ENCODE peak calls at places on chromosomes 6 and 20, in nine cellular contexts. K is mesenchymal stem cell, Q is dorsolateral prefrontal cortex, Y is adrenal gland, M is left ventricle myocardium inferior, N is psoas muscle, P is aorta, E is DND-41, T is neuronal stem cell. Z is an unnamed sample.

GRCh38 chr6:21918666-21919065 is 325.1 kb downstream of the SOX4 start:
- DNase-seq in Q (no peak), N (no peak), Y (no peak), E (no peak), T (no peak), K (no peak), P (no peak), M (no peak), Z (no peak)

GRCh38 chr6:139108378-139108777 is 26.5 kb upstream of the HECA start:
- DNase-seq in Q (peak), E (no peak), P (no peak), N (no peak), Y (peak), T (no peak), M (no peak), K (no peak), Z (no peak)

GRCh38 chr20:54194724-54195438 is 13.0 kb upstream of the PFDN4 start:
- DNase-seq in K (no peak), Y (no peak), M (no peak), N (no peak), E (no peak), T (no peak), P (no peak), Q (no peak), Z (no peak)

GRCh38 chr6:12490904-12491571 is 200.9 kb downstream of the EDN1 start:
- DNase-seq in Y (peak), Q (no peak), M (no peak), T (no peak), K (peak), E (no peak), N (no peak), P (peak), Z (no peak)

GRCh38 chr6:104320896-104321295 is 538.8 kb downstream of the HACE1 start:
- DNase-seq in T (no peak), M (no peak), K (no peak), Q (no peak), N (no peak), E (no peak), Y (no peak), P (no peak), Z (no peak)

GRCh38 chr6:138509371-138509770 is 10.1 kb upstream of the NHSL1 start:
- DNase-seq in Q (no peak), P (peak), Y (peak), N (no peak), E (peak), T (no peak), K (peak), M (peak), Z (peak)

GRCh38 chr6:7999201-7999600 is 65.0 kb downstream of the BLOC1S5 start:
- DNase-seq in Y (no peak), Q (no peak), K (no peak), T (no peak), M (no peak), N (no peak), P (no peak), E (no peak), Z (no peak)

GRCh38 chr20:17971571-17972013 is 2.8 kb downstream of the MGME1 start:
- DNase-seq in Y (no peak), K (peak), P (no peak), Q (no peak), N (no peak), E (no peak), M (no peak), T (no peak), Z (no peak)

GRCh38 chr20:44050925-44051660 is 135.9 kb downstream of the JPH2 start:
- DNase-seq in K (no peak), Y (peak), T (no peak), Q (no peak), E (no peak), N (peak), M (no peak), P (no peak), Z (no peak)

GRCh38 chr20:64261138-64261537 is 5.6 kb downstream of the PCMTD2 start:
- DNase-seq in M (no peak), N (no peak), K (peak), P (no peak), T (no peak), Y (peak), E (no peak), Q (no peak), Z (no peak)

GRCh38 chr6:291148-291696 is 1.1 kb upstream of the DUSP22 start:
- DNase-seq in N (no peak), K (no peak), Y (no peak), M (no peak), T (no peak), Q (no peak), P (no peak), E (no peak), Z (no peak)

GRCh38 chr20:11140359-11140758 is 466.6 kb upstream of the JAG1 start:
- DNase-seq in Q (no peak), Y (no peak), N (no peak), E (no peak), T (no peak), K (peak), P (no peak), M (no peak), Z (no peak)

GRCh38 chr6:40978687-40979289 is 60.2 kb downstream of the UNC5CL start:
- DNase-seq in Y (no peak), N (no peak), E (no peak), P (no peak), K (no peak), Q (no peak), M (no peak), T (no peak), Z (no peak)

GRCh38 chr6:110130362-110130761 is 49.1 kb downstream of the WASF1 start:
- DNase-seq in Y (no peak), M (no peak), K (no peak), N (no peak), E (no peak), P (no peak), T (no peak), Q (no peak), Z (no peak)

GRCh38 chr6:81857812-81858211 is 105.3 kb upstream of the TENT5A start:
- DNase-seq in M (no peak), K (no peak), Y (no peak), Q (no peak), P (no peak), N (no peak), T (no peak), E (no peak), Z (no peak)

GRCh38 chr20:6766433-6766832 is 1.1 kb upstream of the BMP2 start:
- DNase-seq in N (no peak), P (no peak), Q (no peak), K (no peak), E (no peak), T (no peak), M (no peak), Y (no peak), Z (no peak)

GRCh38 chr6:53587291-53587690 is 42.4 kb upstream of the GCLC start:
- DNase-seq in P (no peak), M (no peak), T (no peak), Y (no peak), E (no peak), N (no peak), K (no peak), Q (no peak), Z (no peak)

GRCh38 chr6:87832025-87832825 is 130.2 kb upstream of the AKIRIN2 start:
- DNase-seq in Y (no peak), K (peak), Q (no peak), E (no peak), T (no peak), P (no peak), N (no peak), M (no peak), Z (no peak)

GRCh38 chr6:149847943-149848267 is 16.3 kb downstream of the LRP11 start:
- DNase-seq in P (no peak), T (no peak), K (no peak), N (no peak), M (no peak), E (no peak), Q (no peak), Y (peak), Z (no peak)

GRCh38 chr20:12764053-12764452 is 244.7 kb upstream of the SPTLC3 start:
- DNase-seq in P (no peak), M (no peak), Y (no peak), Q (no peak), E (no peak), N (no peak), T (no peak), K (no peak), Z (no peak)

GRCh38 chr6:5999688-6000608 is 6.8 kb downstream of the NRN1 start:
- DNase-seq in Y (no peak), M (no peak), K (no peak), Q (no peak), T (no peak), E (no peak), N (no peak), P (no peak), Z (no peak)

GRCh38 chr20:33852971-33853813 is 42.0 kb downstream of the CHMP4B start:
- DNase-seq in Q (peak), K (no peak), T (no peak), Y (no peak), P (no peak), M (no peak), N (peak), E (peak), Z (no peak)

GRCh38 chr20:12882832-12883506 is 125.8 kb upstream of the SPTLC3 start:
- DNase-seq in N (no peak), K (peak), M (no peak), Q (no peak), T (no peak), P (no peak), E (no peak), Y (no peak), Z (no peak)

GRCh38 chr6:32127409-32127716 is 683 bp downstream of the ATF6B start:
- DNase-seq in T (no peak), Q (no peak), M (no peak), N (no peak), P (no peak), K (no peak), E (no peak), Y (no peak), Z (no peak)

GRCh38 chr6:14129572-14129971 is 12.0 kb downstream of the CD83 start:
- DNase-seq in Y (peak), N (no peak), T (peak), E (peak), K (peak), M (peak), Q (peak), P (no peak), Z (peak)

GRCh38 chr20:48791014-48791413 is 36.8 kb downstream of the PREX1 start:
- DNase-seq in Q (no peak), K (no peak), P (no peak), N (no peak), E (no peak), M (no peak), T (no peak), Y (no peak), Z (no peak)

GRCh38 chr20:45306431-45306982 is at the start of gene RBPJL:
- DNase-seq in K (peak), Y (no peak), T (no peak), P (peak), E (no peak), N (no peak), M (no peak), Q (no peak), Z (no peak)

GRCh38 chr20:45305262-45305661 is 1.4 kb upstream of the RBPJL start:
- DNase-seq in T (no peak), Y (no peak), N (no peak), P (no peak), M (no peak), K (no peak), E (no peak), Q (no peak), Z (no peak)

GRCh38 chr20:45309075-45309474 is 976 bp upstream of the MATN4 start:
- DNase-seq in K (no peak), Y (no peak), T (no peak), M (no peak), Q (no peak), P (no peak), E (no peak), N (no peak), Z (no peak)

GRCh38 chr20:45308078-45308778 is at the start of gene MATN4:
- DNase-seq in T (no peak), M (no peak), P (peak), N (peak), E (no peak), Y (no peak), K (no peak), Q (no peak), Z (no peak)

DNA sequence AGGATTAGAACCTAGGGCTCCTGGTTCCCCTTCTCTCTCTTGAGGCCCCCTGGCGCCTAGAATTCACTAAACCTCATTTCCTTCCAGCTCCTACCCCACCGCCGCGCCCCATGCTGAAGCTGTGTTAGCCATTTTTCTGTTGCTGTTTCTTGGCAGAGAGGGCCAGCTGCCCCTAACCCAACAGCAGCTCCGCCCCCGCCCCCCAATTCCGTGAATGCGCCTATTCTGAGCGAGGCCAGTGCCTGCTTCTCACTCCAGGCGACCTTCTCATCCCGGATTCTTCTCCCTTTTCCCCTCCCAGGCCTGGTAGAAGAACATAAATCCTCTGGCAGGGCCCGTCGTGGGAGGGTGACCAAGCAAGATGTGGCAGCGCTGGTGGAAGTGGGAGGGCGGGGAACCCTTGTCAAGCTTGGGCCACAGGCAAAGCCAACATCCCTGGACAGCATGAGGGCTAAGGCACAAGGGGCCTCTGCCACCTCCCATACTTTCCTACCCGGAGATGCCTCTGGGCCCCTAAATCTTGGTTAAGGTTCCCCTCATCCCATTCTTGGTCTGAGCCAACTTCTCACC is 521 bp downstream of the RBPJL start:
- DNase-seq in Q (no peak), M (no peak), K (no peak), P (no peak), E (no peak), Y (no peak), T (no peak), N (no peak), Z (no peak)
- H3K27ac ChIP-seq in Q (no peak), M (no peak), K (no peak), P (no peak), E (no peak), Y (no peak), T (no peak), N (no peak), Z (no peak)

GRCh38 chr6:78525961-78526360 is 341.4 kb upstream of the IRAK1BP1 start:
- DNase-seq in K (no peak), T (no peak), Q (no peak), E (no peak), M (no peak), N (no peak), P (no peak), Y (no peak), Z (no peak)
- H3K27ac ChIP-seq in K (no peak), T (no peak), Q (no peak), E (no peak), M (no peak), N (no peak), P (no peak), Y (no peak), Z (no peak)

GRCh38 chr20:21712443-21713059 is 7.1 kb downstream of the PAX1 start:
- DNase-seq in Y (no peak), K (no peak), Q (no peak), N (no peak), M (no peak), P (no peak), T (no peak), E (no peak), Z (no peak)

GRCh38 chr20:21713470-21713869 is 8.0 kb downstream of the PAX1 start:
- DNase-seq in K (no peak), M (no peak), T (no peak), P (no peak), E (no peak), Y (no peak), Q (no peak), N (no peak), Z (no peak)

GRCh38 chr20:21713901-21714296 is 8.4 kb downstream of the PAX1 start:
- DNase-seq in Y (no peak), T (no peak), E (no peak), Q (no peak), P (no peak), M (no peak), K (no peak), N (no peak), Z (no peak)

GRCh38 chr20:21714297-21715192 is 9.1 kb downstream of the PAX1 start:
- DNase-seq in K (no peak), T (no peak), P (no peak), Q (no peak), Y (no peak), M (no peak), N (no peak), E (no peak), Z (no peak)

DNA sequence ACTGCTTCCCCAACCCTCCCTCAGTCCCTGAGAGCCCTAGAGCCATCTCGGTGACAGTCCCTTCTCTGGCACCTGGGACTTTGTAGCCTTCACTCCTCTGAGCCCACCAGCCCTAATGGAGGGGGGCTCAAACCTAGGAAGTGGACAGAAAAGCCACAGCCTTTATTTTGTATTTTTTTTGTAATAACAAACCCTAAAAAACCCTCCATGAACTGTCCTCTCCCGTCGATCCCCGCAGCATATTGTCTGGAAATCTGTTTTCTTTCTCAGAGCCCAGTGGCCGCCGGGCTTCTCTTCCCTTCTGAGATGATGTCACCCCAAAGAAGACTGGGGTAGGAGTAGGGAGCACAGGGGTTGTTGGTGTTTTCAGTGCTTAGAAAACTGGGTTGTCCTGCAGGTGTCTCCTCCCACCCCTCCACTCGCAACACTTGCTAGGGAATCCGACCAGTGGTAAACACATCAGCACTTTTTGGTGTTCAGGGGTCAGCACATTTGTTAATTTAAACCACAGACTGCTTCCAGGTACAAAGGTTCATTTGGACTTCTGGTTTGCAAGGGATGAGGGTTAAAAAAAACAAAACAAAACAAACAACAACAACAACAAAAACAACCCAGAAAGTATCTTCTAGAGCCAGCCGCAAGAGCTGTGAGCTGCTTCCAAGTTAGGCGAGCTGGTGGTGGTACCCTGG is 9.9 kb downstream of the PAX1 start:
- DNase-seq in Q (no peak), T (no peak), K (no peak), P (no peak), Y (no peak), N (no peak), E (no peak), M (no peak), Z (no peak)
- H3K27ac ChIP-seq in Q (no peak), T (no peak), K (no peak), P (no peak), Y (no peak), N (no peak), E (no peak), M (no peak), Z (no peak)

GRCh38 chr6:121515615-121516265 is 80.3 kb downstream of the GJA1 start:
- DNase-seq in K (peak), Y (no peak), E (no peak), Q (no peak), P (no peak), T (no peak), N (no peak), M (no peak), Z (no peak)
- H3K27ac ChIP-seq in K (peak), Y (no peak), E (no peak), Q (no peak), P (no peak), T (no peak), N (no peak), M (no peak), Z (no peak)

GRCh38 chr6:169451065-169451840 is 197.6 kb upstream of the THBS2 start:
- DNase-seq in N (no peak), Q (no peak), P (no peak), E (no peak), T (no peak), Y (no peak), K (no peak), M (no peak), Z (no peak)
- H3K27ac ChIP-seq in N (peak), Q (no peak), P (peak), E (no peak), T (no peak), Y (no peak), K (peak), M (peak), Z (no peak)

GRCh38 chr6:16676978-16677377 is 84.3 kb downstream of the ATXN1 start:
- DNase-seq in Q (no peak), P (no peak), T (no peak), K (peak), N (peak), E (no peak), M (no peak), Y (peak), Z (no peak)
- H3K27ac ChIP-seq in Q (peak), P (no peak), T (no peak), K (no peak), N (peak), E (no peak), M (peak), Y (peak), Z (no peak)

DNA sequence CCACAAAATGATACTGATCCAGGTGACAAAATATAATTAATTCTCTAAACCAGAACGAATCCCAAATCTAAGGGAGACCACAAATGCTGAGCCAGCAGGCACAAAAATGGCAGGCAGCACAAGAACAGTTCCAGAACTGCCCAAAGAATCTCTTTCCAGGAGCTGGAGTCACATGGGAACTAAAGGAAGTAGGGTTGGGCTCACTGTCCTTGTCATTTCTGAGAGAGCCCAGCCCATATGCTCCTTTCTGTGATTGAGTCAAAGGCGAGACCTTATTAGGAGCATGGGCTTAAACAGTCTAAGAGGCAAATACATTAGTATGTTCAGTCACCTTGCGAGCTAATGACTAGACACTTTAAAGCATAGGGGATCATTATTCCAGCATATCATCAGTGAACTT is 327.6 kb upstream of the ARID1B start:
- DNase-seq in N (no peak), K (no peak), T (no peak), Q (no peak), Y (no peak), M (no peak), P (no peak), E (no peak), Z (no peak)
- H3K27ac ChIP-seq in N (no peak), K (no peak), T (no peak), Q (no peak), Y (no peak), M (no peak), P (no peak), E (no peak), Z (no peak)

Z was measured in WERI-Rb-1.